ENCODE peak calls at places on chromosomes 12 and 14, in nine cellular contexts. H is naive thymus-derived CD8-positive, alpha-beta T cell; S is activated naive CD8-positive, alpha-beta T cell treated with anti-CD3 and anti-CD28 coated beads, Interleukin-2, amount 50 U/mL, for 24 hours; Z is CD8-positive, alpha-beta T cell; C is effector memory CD8-positive, alpha-beta T cell; A is left lung; N is Panc1; O is right cardiac atrium; T is stimulated activated effector memory CD8-positive, alpha-beta T cell treated with anti-CD3 and anti-CD28 coated beads, Interleukin-12 subunit alpha, Interleukin-12 subunit beta, amount 100 ng/mL, for 72 hours. M is an unnamed sample.

GRCh38 chr12:70543444-70543843 is 93.8 kb downstream of the PTPRB start:
- ATAC-seq in C (no peak), O (peak), T (no peak), S (no peak), A (peak), N (no peak), H (no peak), Z (no peak), M (no peak)

GRCh38 chr12:121577443-121578180 is 3.2 kb downstream of the KDM2B start:
- ATAC-seq in N (no peak), C (no peak), S (no peak), T (no peak), Z (no peak), A (no peak), H (no peak), O (no peak), M (no peak)

GRCh38 chr14:76584271-76584702 is 177.0 kb upstream of the VASH1 start:
- ATAC-seq in A (no peak), O (peak), T (peak), N (no peak), Z (no peak), C (no peak), S (no peak), H (no peak), M (no peak)

GRCh38 chr12:98895086-98895651 is 250.1 kb downstream of the APAF1 start:
- ATAC-seq in O (no peak), Z (no peak), T (no peak), C (no peak), H (no peak), A (no peak), S (no peak), N (no peak), M (no peak)

GRCh38 chr12:32025906-32026305 is 66.7 kb downstream of the RESF1 start:
- ATAC-seq in N (no peak), S (peak), T (peak), H (peak), C (peak), A (no peak), O (no peak), Z (peak), M (peak)

GRCh38 chr12:129069886-129070285 is 216.6 kb downstream of the GLT1D1 start:
- ATAC-seq in A (no peak), S (no peak), N (no peak), C (no peak), Z (no peak), H (no peak), T (no peak), O (no peak), M (no peak)

GRCh38 chr12:56894698-56895368 is 39.4 kb downstream of the SDR9C7 start:
- ATAC-seq in C (no peak), A (no peak), S (no peak), N (no peak), T (no peak), H (no peak), Z (no peak), O (no peak), M (no peak)

GRCh38 chr12:80551897-80552296 is 107.9 kb downstream of the PTPRQ start:
- ATAC-seq in H (no peak), O (no peak), N (no peak), S (no peak), Z (no peak), A (peak), T (no peak), C (no peak), M (no peak)

GRCh38 chr12:105931104-105931503 is 207.7 kb downstream of the NUAK1 start:
- ATAC-seq in A (peak), H (no peak), O (no peak), Z (no peak), N (no peak), S (no peak), C (no peak), T (no peak), M (no peak)

GRCh38 chr14:68513838-68514610 is 278.8 kb downstream of the ZFP36L1 start:
- ATAC-seq in H (peak), T (no peak), A (peak), O (no peak), N (no peak), S (peak), Z (no peak), C (peak), M (no peak)

GRCh38 chr14:54713364-54713763 is 146.4 kb downstream of the SAMD4A start:
- ATAC-seq in S (no peak), H (no peak), N (no peak), C (no peak), A (no peak), Z (no peak), T (no peak), O (peak), M (no peak)

GRCh38 chr12:128178971-128179370 is 88.0 kb upstream of the TMEM132C start:
- ATAC-seq in Z (no peak), C (no peak), O (no peak), T (no peak), N (no peak), H (no peak), S (no peak), A (no peak), M (no peak)

GRCh38 chr14:90616313-90616712 is 199.9 kb downstream of the TTC7B start:
- ATAC-seq in N (no peak), T (no peak), A (no peak), Z (no peak), C (no peak), S (no peak), H (no peak), O (no peak), M (no peak)

GRCh38 chr12:75751769-75752471 is 240.5 kb upstream of the KRR1 start:
- ATAC-seq in A (no peak), H (no peak), Z (no peak), O (no peak), N (no peak), T (no peak), C (no peak), S (no peak), M (no peak)